ENCODE peak calls at places on chromosomes 5 and 9, in eight cellular contexts. W, O, Q, A, N, E, Z and K are unnamed samples.
A peak's percentile ranks its signal among the peaks of the same experiment; 100 is the strongest.

GRCh38 chr5:15073453-15073852 is 201.9 kb upstream of the ANKH start:
- DNase-seq in N (peak; percentile 5), E (no peak), Z (no peak), W (no peak), O (no peak), A (no peak), Q (no peak), K (no peak)

GRCh38 chr9:112050544-112051475 is 124.3 kb downstream of the SUSD1 start:
- DNase-seq in E (no peak), W (peak; percentile 85), O (no peak), Q (peak; percentile 56), N (no peak), A (peak; percentile 99), Z (peak; percentile 78), K (peak; percentile 88)

GRCh38 chr9:105541838-105542237 is 16.1 kb upstream of the FKTN start:
- DNase-seq in A (no peak), E (no peak), O (no peak), Q (no peak), N (no peak), W (no peak), Z (no peak), K (no peak)

GRCh38 chr9:129624168-129624759 is 1.7 kb upstream of the NTMT1 start:
- DNase-seq in Q (peak; percentile 48), E (peak; percentile 34), Z (peak; percentile 36), N (peak; percentile 63), O (peak; percentile 54), A (peak; percentile 47), W (peak; percentile 66), K (peak; percentile 66)

GRCh38 chr9:28212979-28213378 is 639.7 kb upstream of the C9orf72 start:
- DNase-seq in O (no peak), W (peak; percentile 90), E (no peak), Q (peak; percentile 8), A (peak; percentile 90), N (no peak), Z (peak; percentile 55), K (no peak)

GRCh38 chr9:137498720-137499150 is 39.6 kb upstream of the NSMF start:
- DNase-seq in Z (no peak), O (no peak), A (no peak), W (no peak), E (no peak), N (no peak), Q (no peak), K (no peak)

GRCh38 chr5:118705931-118706330 is 282.4 kb downstream of the DTWD2 start:
- DNase-seq in O (no peak), N (no peak), Z (no peak), A (no peak), Q (no peak), E (no peak), W (no peak), K (no peak)

GRCh38 chr5:154478224-154478565 is at the start of gene HAND1:
- DNase-seq in O (no peak), N (no peak), Q (peak; percentile 67), W (no peak), A (peak; percentile 41), Z (no peak), E (no peak), K (peak; percentile 36)

GRCh38 chr9:37531699-37532098 is 44.5 kb downstream of the FBXO10 start:
- DNase-seq in E (no peak), N (peak; percentile 72), W (no peak), O (peak; percentile 54), Q (no peak), Z (no peak), A (no peak), K (no peak)

GRCh38 chr5:115838885-115839518 is 2.4 kb downstream of the ATG12 start:
- DNase-seq in Z (peak; percentile 47), W (peak; percentile 72), O (no peak), N (peak; percentile 66), Q (peak; percentile 51), E (peak; percentile 58), A (peak; percentile 48), K (peak; percentile 72)

GRCh38 chr5:102200861-102201260 is 95.2 kb downstream of the SLCO4C1 start:
- DNase-seq in W (no peak), O (no peak), A (no peak), Z (no peak), N (no peak), E (no peak), Q (no peak), K (no peak)

GRCh38 chr9:92138157-92138959 is 23.1 kb upstream of the SPTLC1 start:
- DNase-seq in E (peak; percentile 67), A (peak; percentile 50), W (peak; percentile 69), Q (peak; percentile 57), N (peak; percentile 73), O (peak; percentile 65), Z (peak; percentile 33), K (peak; percentile 74)

GRCh38 chr5:150409638-150410523 is 2.8 kb downstream of the CD74 start:
- DNase-seq in A (peak; percentile 90), O (peak; percentile 24), W (peak; percentile 92), N (no peak), Z (peak; percentile 85), Q (peak; percentile 99), E (peak; percentile 90), K (peak; percentile 97)

GRCh38 chr5:170907758-170908157 is 45.9 kb downstream of the RANBP17 start:
- DNase-seq in N (no peak), W (peak; percentile 71), Z (peak; percentile 83), Q (no peak), E (no peak), A (peak; percentile 15), O (no peak), K (no peak)

GRCh38 chr9:2722715-2723114 is 5.4 kb downstream of the KCNV2 start:
- DNase-seq in W (peak; percentile 42), A (peak; percentile 61), Z (peak; percentile 70), N (no peak), E (no peak), Q (no peak), O (no peak), K (no peak)

GRCh38 chr9:100104314-100104713 is 5.3 kb downstream of the INVS start:
- DNase-seq in A (peak; percentile 63), N (no peak), Z (peak; percentile 68), O (no peak), Q (no peak), W (no peak), E (no peak), K (no peak)

GRCh38 chr9:131999692-132000551 is 79.7 kb downstream of the MED27 start:
- DNase-seq in W (peak; percentile 91), N (no peak), A (peak; percentile 89), Q (peak; percentile 39), O (no peak), Z (peak; percentile 85), E (no peak), K (no peak)

GRCh38 chr9:9804109-9804508 is 808.7 kb downstream of the PTPRD start:
- DNase-seq in E (no peak), W (no peak), N (no peak), Z (no peak), O (no peak), Q (no peak), A (no peak), K (no peak)

GRCh38 chr9:104993291-104993963 is 65.5 kb upstream of the ABCA1 start:
- DNase-seq in N (no peak), O (no peak), E (peak; percentile 60), Z (peak; percentile 71), W (peak; percentile 86), Q (peak; percentile 43), A (peak; percentile 77), K (peak; percentile 71)

GRCh38 chr9:82223442-82223841 is 234.9 kb downstream of the SPATA31D1 start:
- DNase-seq in A (peak; percentile 70), O (no peak), W (peak; percentile 45), N (no peak), Z (peak; percentile 17), Q (no peak), E (no peak), K (no peak)